ENCODE peak calls at places on chromosomes 7 and 10, in nine cellular contexts. X is anterior cingulate cortex; T is HT1080; J is mesothelial cell of epicardium; M is stimulated activated CD8-positive, alpha-beta memory T cell treated with anti-CD3 and anti-CD28 coated beads, Interleukin-7, amount 100 ng/mL, for 48 hours; U is HL-60; Z is Caki2; P is colonic mucosa; D is chondrocyte. B is an unnamed sample.
A peak's percentile ranks its signal among the peaks of the same experiment; 100 is the strongest.

GRCh38 chr10:87861566-87861952 is 1.8 kb downstream of the KLLN start:
- DNase-seq in X (no peak), T (no peak), J (no peak), M (no peak), U (peak; percentile 81), Z (no peak), P (peak; percentile 83), D (no peak), B (peak; percentile 83)

GRCh38 chr7:95476904-95477594 is 8.7 kb upstream of the ASB4 start:
- DNase-seq in X (peak; percentile 26), T (peak; percentile 66), J (peak; percentile 63), M (no peak), U (peak; percentile 17), Z (peak; percentile 48), P (peak; percentile 74), D (no peak), B (peak; percentile 71)

GRCh38 chr7:45889367-45890067 is 1.2 kb downstream of the IGFBP1 start:
- DNase-seq in X (no peak), T (no peak), J (no peak), M (no peak), U (no peak), Z (no peak), P (no peak), D (no peak), B (no peak)

GRCh38 chr10:10315989-10316388 is 701.7 kb upstream of the CELF2 start:
- DNase-seq in X (no peak), T (no peak), J (no peak), M (no peak), U (no peak), Z (no peak), P (no peak), D (no peak), B (no peak)

GRCh38 chr7:52500796-52501195 is 534.6 kb upstream of the POM121L12 start:
- DNase-seq in X (no peak), T (peak; percentile 43), J (no peak), M (no peak), U (no peak), Z (peak; percentile 2), P (no peak), D (no peak), B (no peak)

GRCh38 chr7:152513861-152514770 is 78.3 kb upstream of the KMT2C start:
- DNase-seq in X (no peak), T (no peak), J (no peak), M (no peak), U (no peak), Z (no peak), P (no peak), D (peak; percentile 42), B (no peak)

GRCh38 chr10:124625831-124626238 is 118.3 kb downstream of the FAM53B start:
- DNase-seq in X (no peak), T (no peak), J (no peak), M (no peak), U (no peak), Z (no peak), P (no peak), D (no peak), B (no peak)

GRCh38 chr10:74234569-74234968 is 83.5 kb downstream of the ADK start:
- DNase-seq in X (no peak), T (no peak), J (no peak), M (no peak), U (no peak), Z (no peak), P (no peak), D (no peak), B (no peak)

GRCh38 chr10:58241346-58241745 is 26.3 kb downstream of the IPMK start:
- DNase-seq in X (no peak), T (no peak), J (no peak), M (no peak), U (no peak), Z (no peak), P (no peak), D (no peak), B (no peak)

GRCh38 chr10:133126431-133127290 is 33.4 kb upstream of the KNDC1 start:
- DNase-seq in X (no peak), T (no peak), J (no peak), M (no peak), U (no peak), Z (no peak), P (no peak), D (peak; percentile 88), B (no peak)

GRCh38 chr10:15540729-15541128 is 169.6 kb upstream of the FAM171A1 start:
- DNase-seq in X (no peak), T (peak; percentile 4), J (no peak), M (no peak), U (no peak), Z (no peak), P (no peak), D (no peak), B (no peak)

GRCh38 chr10:77592946-77593636 is 44.5 kb downstream of the KCNMA1 start:
- DNase-seq in X (no peak), T (peak; percentile 97), J (no peak), M (no peak), U (no peak), Z (peak; percentile 79), P (no peak), D (no peak), B (no peak)

GRCh38 chr7:157547611-157548010 is 210.8 kb downstream of the DNAJB6 start:
- DNase-seq in X (no peak), T (no peak), J (no peak), M (no peak), U (no peak), Z (no peak), P (no peak), D (peak; percentile 89), B (no peak)